ENCODE peak calls at places on chromosomes 1 and 21, in eight cellular contexts. U is uterus, Z is HAP-1, X is thoracic aorta, F is breast epithelium, N is IMR-90, B is PC-9, J is tibial artery. L is an unnamed sample. For H3K4me1 and H3K9me3, the result is how much of the 10 kb centered on the place peaks cover.

GRCh38 chr1:109351457-109351856 is 44.6 kb upstream of the MYBPHL start:
- DNase-seq in U (no peak), Z (no peak), X (no peak), F (no peak), N (no peak), B (no peak), J (no peak), L (no peak)

GRCh38 chr1:19154876-19155275 is 55.2 kb downstream of the UBR4 start:
- DNase-seq in U (no peak), Z (no peak), X (no peak), F (no peak), N (no peak), B (no peak), J (no peak), L (no peak)

GRCh38 chr1:36328713-36329112 is 5.3 kb upstream of the EVA1B start:
- DNase-seq in U (no peak), Z (no peak), X (no peak), F (no peak), N (no peak), B (no peak), J (peak), L (no peak)

GRCh38 chr1:152165291-152166077 is 6.5 kb upstream of the RPTN start:
- DNase-seq in U (no peak), Z (no peak), X (no peak), F (no peak), N (no peak), B (no peak), J (no peak), L (no peak)

GRCh38 chr1:36034692-36035091 is 49.2 kb upstream of the TEKT2 start:
- DNase-seq in U (no peak), Z (no peak), X (no peak), F (no peak), N (peak), B (peak), J (no peak), L (peak)

GRCh38 chr21:44334637-44335030 is 4.6 kb downstream of the CFAP410 start:
- DNase-seq in U (no peak), Z (no peak), X (no peak), F (no peak), N (no peak), B (no peak), J (no peak), L (no peak)

GRCh38 chr1:108154323-108154722 is 45.8 kb downstream of the SLC25A24 start:
- DNase-seq in U (no peak), Z (no peak), X (no peak), F (no peak), N (peak), B (no peak), J (no peak), L (no peak)

GRCh38 chr21:42561742-42562141 is 48.1 kb downstream of the SLC37A1 start:
- DNase-seq in U (no peak), Z (no peak), X (no peak), F (peak), N (no peak), B (no peak), J (peak), L (no peak)

GRCh38 chr1:205271277-205271676 is 43.5 kb downstream of the TMCC2 start:
- DNase-seq in U (no peak), Z (no peak), X (no peak), F (no peak), N (peak), B (no peak), J (no peak), L (no peak)

GRCh38 chr21:40120944-40121575 is 253.8 kb downstream of the PCP4 start:
- DNase-seq in U (no peak), Z (no peak), X (no peak), F (no peak), N (peak), B (no peak), J (no peak), L (no peak)

GRCh38 chr1:228405979-228406265 is 713 bp downstream of the TRIM11 start:
- DNase-seq in U (no peak), Z (no peak), X (no peak), F (no peak), N (peak), B (no peak), J (no peak), L (no peak)

GRCh38 chr1:173302890-173303829 is 96.0 kb upstream of the TNFSF4 start:
- DNase-seq in U (no peak), Z (no peak), X (no peak), F (no peak), N (no peak), B (no peak), J (no peak), L (no peak)

GRCh38 chr1:117146570-117147340 is 25.2 kb upstream of the TRIM45 start:
- DNase-seq in U (no peak), Z (no peak), X (no peak), F (no peak), N (peak), B (peak), J (no peak), L (peak)

GRCh38 chr21:21210552-21210951 is 212.3 kb downstream of the NCAM2 start:
- DNase-seq in U (no peak), Z (no peak), X (no peak), F (no peak), N (no peak), B (no peak), J (no peak), L (no peak)

GRCh38 chr21:26032263-26032662 is 138.3 kb downstream of the APP start:
- DNase-seq in U (no peak), Z (no peak), X (no peak), F (no peak), N (no peak), B (no peak), J (no peak), L (peak)

GRCh38 chr1:15148475-15148874 is 5.1 kb upstream of the TMEM51 start:
- DNase-seq in U (no peak), Z (no peak), X (no peak), F (no peak), N (no peak), B (no peak), J (no peak), L (no peak)

GRCh38 chr1:154320882-154321608 is at the start of gene AQP10:
- DNase-seq in U (no peak), Z (no peak), X (no peak), F (no peak), N (peak), B (no peak), J (no peak), L (no peak)

DNA sequence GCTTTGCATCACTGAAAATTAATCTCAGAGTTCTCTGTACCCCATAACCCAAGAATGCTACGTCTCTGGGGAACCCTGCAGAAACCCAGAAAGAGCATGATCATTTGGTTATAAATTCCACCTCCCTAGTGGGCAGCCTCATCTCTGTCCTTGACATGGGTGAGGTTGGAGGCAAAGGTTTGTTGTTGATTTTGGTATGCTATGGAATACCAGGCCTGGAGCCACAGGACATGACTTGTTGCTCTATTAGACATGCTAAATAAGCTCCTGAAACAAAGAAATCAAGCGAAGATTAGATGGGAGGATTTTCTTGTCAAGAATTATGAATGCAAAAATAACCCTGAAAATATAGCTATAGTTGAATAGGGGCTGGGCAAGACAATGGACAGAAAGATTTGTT is 197.4 kb upstream of the CAMK1G start:
- DNase-seq in U (no peak), Z (no peak), X (no peak), F (no peak), N (no peak), B (no peak), J (no peak), L (no peak)
- H3K4me1 ChIP-seq in U (under half), Z (under half), X (under half), F (under half), N (under half), B (half or more), J (under half), L (under half)

DNA sequence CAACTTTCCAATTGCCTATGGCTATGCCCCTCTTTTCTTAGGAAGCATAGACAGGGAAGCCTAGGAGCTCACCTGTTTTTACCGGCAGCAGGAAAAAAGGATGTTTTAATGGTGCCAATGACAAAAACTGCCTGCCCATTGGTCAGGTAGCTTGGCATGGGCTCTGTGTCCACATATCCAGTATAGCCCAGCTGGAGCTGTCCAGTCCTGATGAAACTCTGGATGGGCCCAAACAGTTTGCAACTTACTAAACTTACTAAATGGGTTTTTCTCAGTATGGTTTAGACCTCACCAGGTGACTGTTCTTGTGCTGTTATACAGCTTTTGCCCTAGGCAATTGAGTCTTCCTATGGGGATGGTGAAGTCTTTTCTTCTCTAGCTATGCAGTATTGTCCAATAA is 711.2 kb downstream of the AMY1C start:
- DNase-seq in U (no peak), Z (no peak), X (no peak), F (no peak), N (no peak), B (no peak), J (no peak), L (no peak)
- H3K9me3 ChIP-seq in U (under half), Z (under half), X (under half), F (half or more), N (under half), B (under half), J (under half), L (under half)

GRCh38 chr1:6587261-6588005 is 7.6 kb downstream of the ZBTB48 start:
- DNase-seq in U (no peak), Z (no peak), X (no peak), F (no peak), N (no peak), B (no peak), J (peak), L (no peak)

GRCh38 chr1:6585081-6585722 is 5.4 kb downstream of the ZBTB48 start:
- DNase-seq in U (no peak), Z (no peak), X (no peak), F (no peak), N (no peak), B (no peak), J (no peak), L (no peak)

GRCh38 chr1:6584126-6585080 is 4.6 kb downstream of the ZBTB48 start:
- DNase-seq in U (no peak), Z (no peak), X (no peak), F (no peak), N (no peak), B (no peak), J (no peak), L (no peak)

GRCh38 chr1:6586404-6586816 is 6.6 kb downstream of the ZBTB48 start:
- DNase-seq in U (no peak), Z (no peak), X (no peak), F (no peak), N (no peak), B (no peak), J (no peak), L (no peak)

GRCh38 chr1:6585841-6586240 is 6.0 kb downstream of the ZBTB48 start:
- DNase-seq in U (no peak), Z (no peak), X (no peak), F (no peak), N (no peak), B (no peak), J (no peak), L (no peak)
- H3K4me1 ChIP-seq in U (under half), Z (under half), X (half or more), F (under half), N (under half), B (under half), J (half or more), L (under half)

DNA sequence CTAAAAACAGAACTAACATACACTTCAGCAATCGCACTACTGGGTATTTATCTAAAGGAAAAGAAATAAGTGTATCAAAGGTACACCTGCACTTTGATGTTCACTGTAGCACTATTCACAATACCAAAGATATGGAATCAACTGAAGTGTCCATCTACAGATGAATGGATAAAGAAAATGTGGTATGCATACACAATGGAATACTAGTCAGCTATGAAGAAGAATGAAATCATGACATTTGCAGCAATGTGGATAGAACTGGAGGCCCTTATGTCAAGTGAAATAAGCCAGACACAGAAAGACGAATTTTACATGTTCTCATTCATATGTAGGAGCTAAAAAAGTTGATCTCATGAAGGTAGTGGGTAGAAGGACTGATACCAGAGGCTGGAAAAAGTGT is 117.8 kb downstream of the ACBD6 start:
- DNase-seq in U (no peak), Z (no peak), X (no peak), F (no peak), N (no peak), B (no peak), J (no peak), L (no peak)
- H3K9me3 ChIP-seq in U (under half), Z (under half), X (under half), F (under half), N (under half), B (under half), J (under half), L (under half)

GRCh38 chr21:34807881-34808568 is 139.2 kb downstream of the CLIC6 start:
- DNase-seq in U (peak), Z (no peak), X (no peak), F (no peak), N (peak), B (peak), J (peak), L (peak)
- H3K4me1 ChIP-seq in U (under half), Z (under half), X (under half), F (under half), N (under half), B (half or more), J (under half), L (under half)